ENCODE peak calls at places on chromosomes 7 and 10, in nine cellular contexts. D is lung microvascular endothelial cell, C is germinal center, B is memory B cell, W is MCF 10A, P is M059J, U is RCC 7860, E is kidney tubule cell, A is amygdala. T is an unnamed sample.

GRCh38 chr7:93117327-93117726 is 452 bp downstream of the SAMD9 start:
- DNase-seq in D (no peak), C (no peak), B (no peak), W (peak; percentile 17), P (peak; percentile 34), U (no peak), E (no peak), A (no peak), T (peak; percentile 66)

GRCh38 chr7:28806841-28807240 is 151.3 kb downstream of the TRIL start:
- DNase-seq in D (no peak), C (no peak), B (no peak), W (peak; percentile 47), P (peak; percentile 78), U (no peak), E (no peak), A (no peak), T (no peak)

GRCh38 chr7:137547477-137547876 is 203.9 kb upstream of the PTN start:
- DNase-seq in D (no peak), C (no peak), B (no peak), W (no peak), P (no peak), U (peak; percentile 30), E (peak; percentile 27), A (no peak), T (no peak)

GRCh38 chr10:77702166-77702565 is 64.6 kb upstream of the KCNMA1 start:
- DNase-seq in D (no peak), C (no peak), B (no peak), W (peak; percentile 95), P (peak; percentile 86), U (peak; percentile 46), E (peak; percentile 51), A (no peak), T (peak; percentile 16)

GRCh38 chr10:26855186-26855585 is 5.6 kb downstream of the ABI1 start:
- DNase-seq in D (peak; percentile 45), C (no peak), B (no peak), W (peak; percentile 18), P (peak; percentile 14), U (no peak), E (peak; percentile 69), A (no peak), T (no peak)

GRCh38 chr7:94444808-94445207 is 50.1 kb downstream of the COL1A2 start:
- DNase-seq in D (no peak), C (no peak), B (no peak), W (no peak), P (no peak), U (no peak), E (no peak), A (no peak), T (peak; percentile 89)

GRCh38 chr10:93386496-93387369 is 95.4 kb downstream of the MYOF start:
- DNase-seq in D (peak; percentile 41), C (no peak), B (no peak), W (peak; percentile 4), P (peak; percentile 33), U (no peak), E (no peak), A (no peak), T (no peak)

GRCh38 chr7:131604841-131605279 is 48.4 kb upstream of the PODXL start:
- DNase-seq in D (no peak), C (no peak), B (no peak), W (peak; percentile 69), P (peak; percentile 98), U (peak; percentile 74), E (peak; percentile 44), A (no peak), T (no peak)

GRCh38 chr10:78914502-78915330 is 154.1 kb upstream of the ZMIZ1 start:
- DNase-seq in D (no peak), C (no peak), B (no peak), W (no peak), P (no peak), U (no peak), E (no peak), A (no peak), T (peak; percentile 13)

GRCh38 chr10:132111871-132112341 is 46.2 kb downstream of the JAKMIP3 start:
- DNase-seq in D (no peak), C (no peak), B (no peak), W (no peak), P (no peak), U (no peak), E (no peak), A (no peak), T (no peak)

GRCh38 chr10:5666324-5667220 is at the start of gene ASB13:
- DNase-seq in D (peak; percentile 64), C (peak; percentile 59), B (no peak), W (peak; percentile 63), P (peak; percentile 36), U (peak; percentile 13), E (peak; percentile 62), A (no peak), T (peak; percentile 59)

GRCh38 chr10:24849051-24849450 is 103.4 kb downstream of the PRTFDC1 start:
- DNase-seq in D (no peak), C (no peak), B (no peak), W (no peak), P (no peak), U (no peak), E (no peak), A (no peak), T (peak; percentile 85)

GRCh38 chr10:90993340-90993739 is 72.5 kb upstream of the ANKRD1 start:
- DNase-seq in D (no peak), C (no peak), B (no peak), W (no peak), P (no peak), U (no peak), E (no peak), A (no peak), T (no peak)

GRCh38 chr7:96238474-96238873 is 83.4 kb downstream of the SLC25A13 start:
- DNase-seq in D (no peak), C (no peak), B (no peak), W (no peak), P (no peak), U (no peak), E (no peak), A (no peak), T (peak; percentile 90)

GRCh38 chr7:74143383-74143782 is 30.8 kb upstream of the EIF4H start:
- DNase-seq in D (peak; percentile 40), C (no peak), B (no peak), W (no peak), P (no peak), U (no peak), E (no peak), A (no peak), T (no peak)

GRCh38 chr7:98493379-98493778 is 92.5 kb upstream of the BAIAP2L1 start:
- DNase-seq in D (no peak), C (no peak), B (no peak), W (no peak), P (no peak), U (no peak), E (no peak), A (no peak), T (no peak)

GRCh38 chr7:135385209-135385608 is 124.7 kb downstream of the CNOT4 start:
- DNase-seq in D (no peak), C (no peak), B (no peak), W (peak; percentile 82), P (no peak), U (no peak), E (no peak), A (no peak), T (peak; percentile 94)

GRCh38 chr10:28530751-28531150 is 2.2 kb upstream of the WAC start:
- DNase-seq in D (no peak), C (no peak), B (no peak), W (no peak), P (no peak), U (no peak), E (peak; percentile 47), A (no peak), T (no peak)

GRCh38 chr7:69782917-69783684 is 184.8 kb downstream of the AUTS2 start:
- DNase-seq in D (no peak), C (no peak), B (no peak), W (no peak), P (peak; percentile 41), U (no peak), E (no peak), A (peak; percentile 62), T (peak; percentile 88)

GRCh38 chr7:68224041-68224534 is 1227.5 kb downstream of the TYW1 start:
- DNase-seq in D (no peak), C (no peak), B (no peak), W (no peak), P (peak; percentile 49), U (no peak), E (no peak), A (peak; percentile 44), T (peak; percentile 94)

T was measured in NCI-H69.